ENCODE peak calls at places on chromosomes 11 and 22, in five cellular contexts. A is A549, T is GM12878, D is K562, R is endothelial cell of umbilical vein. J is an unnamed sample.

GRCh38 chr11:1705121-1706052 is 8.4 kb downstream of the KRTAP5-6 start:
- DNase-seq in A (no peak), T (no peak), D (no peak), R (no peak), J (no peak)

GRCh38 chr11:123135863-123136446 is 59.1 kb downstream of the CLMP start:
- DNase-seq in A (no peak), T (no peak), D (no peak), R (no peak), J (no peak)

GRCh38 chr11:48107188-48107704 is 109.4 kb upstream of the OR4B1 start:
- DNase-seq in A (no peak), T (peak), D (no peak), R (no peak), J (peak)

GRCh38 chr22:47836957-47837356 is 1074.5 kb downstream of the TBC1D22A start:
- DNase-seq in A (peak), T (no peak), D (no peak), R (no peak), J (no peak)

GRCh38 chr22:33300165-33300564 is 242.0 kb upstream of the SYN3 start:
- DNase-seq in A (no peak), T (peak), D (no peak), R (no peak), J (no peak)

GRCh38 chr22:39463277-39463676 is 6.5 kb downstream of the MGAT3 start:
- DNase-seq in A (no peak), T (no peak), D (no peak), R (no peak), J (no peak)

GRCh38 chr11:12109591-12110196 is 696 bp upstream of the MICAL2 start:
- DNase-seq in A (no peak), T (no peak), D (peak), R (no peak), J (no peak)

GRCh38 chr11:20070459-20070858 is 89.8 kb downstream of the DBX1 start:
- DNase-seq in A (peak), T (no peak), D (no peak), R (no peak), J (no peak)

GRCh38 chr11:68381716-68382115 is 69.3 kb downstream of the LRP5 start:
- DNase-seq in A (no peak), T (no peak), D (no peak), R (peak), J (no peak)

GRCh38 chr11:33867566-33867965 is 24.3 kb downstream of the LMO2 start:
- DNase-seq in A (no peak), T (no peak), D (no peak), R (no peak), J (no peak)

GRCh38 chr11:116793476-116794096 is 1.9 kb upstream of the APOA5 start:
- DNase-seq in A (peak), T (no peak), D (peak), R (no peak), J (peak)

GRCh38 chr11:63888170-63889086 is 28.5 kb downstream of the RCOR2 start:
- DNase-seq in A (peak), T (no peak), D (peak), R (peak), J (peak)

GRCh38 chr11:35170503-35170902 is 31.5 kb downstream of the CD44 start:
- DNase-seq in A (no peak), T (no peak), D (no peak), R (no peak), J (no peak)

GRCh38 chr22:47171441-47172221 is 409.2 kb downstream of the TBC1D22A start:
- DNase-seq in A (no peak), T (no peak), D (no peak), R (no peak), J (no peak)

GRCh38 chr22:19525666-19526065 is 1.5 kb upstream of the CLDN5 start:
- DNase-seq in A (no peak), T (no peak), D (peak), R (no peak), J (no peak)

GRCh38 chr11:35040221-35040942 is 98.6 kb upstream of the CD44 start:
- DNase-seq in A (peak), T (peak), D (no peak), R (no peak), J (peak)

GRCh38 chr11:105612766-105613165 is 2.9 kb downstream of the GRIA4 start:
- DNase-seq in A (no peak), T (no peak), D (no peak), R (no peak), J (no peak)

GRCh38 chr22:46066691-46067090 is 83.6 kb upstream of the PPARA start:
- DNase-seq in A (no peak), T (no peak), D (no peak), R (peak), J (no peak)

GRCh38 chr22:42357634-42358296 is 74.4 kb downstream of the NFAM1 start:
- DNase-seq in A (no peak), T (no peak), D (no peak), R (no peak), J (no peak)

GRCh38 chr11:130588471-130588870 is 140.0 kb downstream of the ADAMTS15 start:
- DNase-seq in A (no peak), T (no peak), D (no peak), R (no peak), J (no peak)

GRCh38 chr11:9076046-9076445 is 15.4 kb downstream of the SCUBE2 start:
- DNase-seq in A (no peak), T (no peak), D (no peak), R (no peak), J (no peak)

GRCh38 chr11:16454284-16454683 is 97.9 kb upstream of the SOX6 start:
- DNase-seq in A (no peak), T (no peak), D (no peak), R (no peak), J (no peak)

GRCh38 chr22:38208549-38209097 is 6.8 kb downstream of the MAFF start:
- DNase-seq in A (no peak), T (no peak), D (no peak), R (no peak), J (no peak)

GRCh38 chr11:98679673-98680072 is 341.1 kb upstream of the CNTN5 start:
- DNase-seq in A (no peak), T (no peak), D (no peak), R (no peak), J (no peak)
- TF ChIP-seq MAX in A (no peak), T (no peak), D (no peak), R (no peak), J (no peak)

GRCh38 chr11:98234698-98235097 is 786.1 kb upstream of the CNTN5 start:
- DNase-seq in A (no peak), T (no peak), D (no peak), R (no peak), J (no peak)

GRCh38 chr11:98227266-98227665 is 793.5 kb upstream of the CNTN5 start:
- DNase-seq in A (no peak), T (no peak), D (no peak), R (no peak), J (no peak)

DNA sequence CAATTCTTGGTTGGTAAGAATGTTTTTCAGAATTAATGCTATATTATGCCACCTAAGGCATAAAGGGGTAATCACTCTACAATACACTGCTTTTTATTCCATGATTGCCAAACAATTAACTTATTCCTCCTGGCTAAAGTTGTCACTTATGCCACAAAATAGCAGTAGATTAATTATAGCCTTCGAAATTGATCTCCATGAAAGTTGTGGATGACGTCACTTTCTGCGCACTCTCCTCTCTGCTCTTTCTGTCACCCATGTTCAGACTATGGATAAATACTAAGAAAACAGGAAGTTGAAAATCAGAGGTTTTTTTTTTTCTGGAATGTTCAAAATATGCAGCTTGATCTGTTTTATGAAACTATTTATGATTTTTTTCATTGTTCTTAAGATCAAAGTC is 790.1 kb upstream of the CNTN5 start:
- DNase-seq in A (no peak), T (no peak), D (no peak), R (no peak), J (no peak)
- TF ChIP-seq MYC in A (no peak), T (no peak), D (no peak), R (no peak), J (no peak)

GRCh38 chr11:96390403-96390830 is 604 bp downstream of the JRKL start:
- DNase-seq in A (peak), T (no peak), D (no peak), R (peak), J (no peak)

GRCh38 chr11:96388891-96389603 is 665 bp downstream of the CCDC82 start:
- DNase-seq in A (no peak), T (peak), D (peak), R (peak), J (no peak)

GRCh38 chr11:96391698-96392307 is 2.0 kb downstream of the JRKL start:
- DNase-seq in A (peak), T (no peak), D (no peak), R (no peak), J (no peak)

GRCh38 chr11:96393753-96394348 is 4.0 kb downstream of the JRKL start:
- DNase-seq in A (peak), T (peak), D (peak), R (peak), J (peak)

GRCh38 chr11:96389604-96390402 is at the start of the genes CCDC82 and JRKL:
- DNase-seq in A (peak), T (peak), D (peak), R (peak), J (peak)
- TF ChIP-seq POLR2A in A (peak), T (peak), D (peak), R (no peak), J (peak)

GRCh38 chr11:5703741-5704536 is 14.3 kb downstream of the TRIM22 start:
- DNase-seq in A (no peak), T (no peak), D (no peak), R (no peak), J (no peak)
- TF ChIP-seq MAX in A (no peak), T (no peak), D (no peak), R (no peak), J (no peak)